ENCODE peak calls at places on chromosome 2, in ten cellular contexts. E is activated CD8-positive, alpha-beta T cell treated with anti-CD3 and anti-CD28 coated beads for 36 hours; H is T-cell; F is CD4-positive, CD25-positive, alpha-beta regulatory T cell; N is HCT116; S is activated CD4-positive, CD25-positive, alpha-beta regulatory T cell treated with anti-CD3 and anti-CD28 coated beads, Interleukin-2, amount 50 U/mL, for 24 hours; Q is effector memory CD8-positive, alpha-beta T cell; T is left cardiac atrium; Z is stimulated activated naive B cell treated with anti-CD40 and anti-IgM and Interleukin-4, amounts not matched to agents 10 μg/mL and 1 μg/mL and 100 μg/mL, for 72 hours; W is stimulated activated naive CD8-positive, alpha-beta T cell treated with anti-CD3 and anti-CD28 coated beads, Interleukin-15, Interleukin-2, amounts not matched to agents 100 U/mL and 50 U/mL, for 24 hours. O is an unnamed sample.
A peak's percentile ranks its signal among the peaks of the same experiment; 100 is the strongest.

GRCh38 chr2:227414846-227415245 is 27.1 kb upstream of the SCYGR1 start:
- ATAC-seq in S (no peak), F (no peak), N (no peak), Z (no peak), W (no peak), H (no peak), T (peak; percentile 31), E (no peak), Q (no peak), O (no peak)

GRCh38 chr2:83970262-83970929 is 488.7 kb downstream of the SUCLG1 start:
- ATAC-seq in T (no peak), Q (no peak), Z (no peak), F (no peak), W (no peak), N (no peak), E (no peak), H (no peak), S (no peak), O (no peak)

GRCh38 chr2:84989422-84989821 is 18.5 kb downstream of the KCMF1 start:
- ATAC-seq in Q (no peak), S (peak; percentile 15), Z (peak; percentile 36), N (no peak), E (peak; percentile 20), T (no peak), F (no peak), H (no peak), W (peak; percentile 48), O (no peak)

GRCh38 chr2:219868635-219869034 is 241.2 kb downstream of the SLC4A3 start:
- ATAC-seq in Z (no peak), F (no peak), S (no peak), W (no peak), N (no peak), H (no peak), Q (no peak), T (no peak), E (no peak), O (no peak)

GRCh38 chr2:232316382-232317190 is 62.0 kb upstream of the ALPP start:
- ATAC-seq in H (no peak), T (no peak), Z (no peak), E (no peak), S (no peak), W (no peak), N (no peak), Q (no peak), F (no peak), O (no peak)

GRCh38 chr2:148720501-148720998 is 76.0 kb downstream of the EPC2 start:
- ATAC-seq in N (no peak), E (no peak), H (peak; percentile 9), S (no peak), Q (no peak), W (peak; percentile 36), T (peak; percentile 70), F (no peak), Z (peak; percentile 31), O (no peak)

GRCh38 chr2:57450170-57450569 is 596.4 kb upstream of the VRK2 start:
- ATAC-seq in S (no peak), F (no peak), H (no peak), W (peak; percentile 36), Z (peak; percentile 82), Q (no peak), E (no peak), T (no peak), N (no peak), O (peak; percentile 83)

GRCh38 chr2:189203177-189203799 is 23.7 kb upstream of the COL5A2 start:
- ATAC-seq in T (no peak), N (peak; percentile 58), E (no peak), Z (no peak), H (no peak), Q (no peak), W (no peak), F (no peak), S (no peak), O (peak; percentile 47)

GRCh38 chr2:118974103-118974911 is 32.3 kb downstream of the MARCO start:
- ATAC-seq in W (no peak), S (no peak), H (no peak), F (peak; percentile 19), N (no peak), E (no peak), T (peak; percentile 79), Q (no peak), Z (no peak), O (no peak)

GRCh38 chr2:223860809-223861738 is 23.7 kb upstream of the AP1S3 start:
- ATAC-seq in H (no peak), W (no peak), T (peak; percentile 88), F (no peak), S (no peak), Q (no peak), Z (no peak), N (peak; percentile 86), E (no peak), O (no peak)

GRCh38 chr2:16425462-16426336 is 239.9 kb downstream of the CYRIA start:
- ATAC-seq in W (no peak), F (no peak), E (no peak), N (no peak), Q (no peak), T (peak; percentile 95), H (no peak), Z (no peak), S (no peak), O (no peak)

GRCh38 chr2:20609349-20609994 is 41.4 kb downstream of the HS1BP3 start:
- ATAC-seq in W (no peak), Q (no peak), H (no peak), N (no peak), E (no peak), T (peak; percentile 58), S (no peak), F (no peak), Z (no peak), O (no peak)

GRCh38 chr2:234394450-234394849 is 102.4 kb downstream of the ARL4C start:
- ATAC-seq in N (no peak), E (peak; percentile 38), S (peak; percentile 50), W (peak; percentile 61), Z (peak; percentile 31), T (no peak), F (peak; percentile 41), H (no peak), Q (no peak), O (no peak)

GRCh38 chr2:55014962-55015939 is 35.0 kb downstream of the RTN4 start:
- ATAC-seq in T (peak; percentile 75), F (peak; percentile 40), Z (no peak), S (peak; percentile 61), H (no peak), E (no peak), N (peak; percentile 89), W (no peak), Q (peak; percentile 44), O (peak; percentile 60)

GRCh38 chr2:120899373-120899772 is 163.7 kb downstream of the GLI2 start:
- ATAC-seq in Q (no peak), Z (no peak), T (no peak), H (no peak), F (no peak), S (no peak), N (no peak), E (no peak), W (no peak), O (no peak)

GRCh38 chr2:153551698-153552097 is 73.1 kb upstream of the RPRM start:
- ATAC-seq in E (no peak), F (no peak), W (no peak), Q (no peak), S (no peak), T (no peak), N (no peak), H (no peak), Z (no peak), O (no peak)

GRCh38 chr2:40451926-40452605 is at the start of gene SLC8A1:
- ATAC-seq in E (peak; percentile 51), F (no peak), N (no peak), Q (no peak), T (peak; percentile 61), H (no peak), S (no peak), W (peak; percentile 41), Z (peak; percentile 53), O (peak; percentile 31)

GRCh38 chr2:115214050-115214449 is 771.6 kb downstream of the DPP10 start:
- ATAC-seq in Z (no peak), T (no peak), H (no peak), E (no peak), Q (no peak), S (no peak), N (no peak), F (no peak), W (no peak), O (no peak)

GRCh38 chr2:166126014-166126639 is 1.7 kb downstream of the SCN1A start:
- ATAC-seq in T (no peak), E (no peak), Z (no peak), F (no peak), Q (no peak), H (no peak), N (no peak), W (no peak), S (no peak), O (no peak)

GRCh38 chr2:202870431-202871160 is 970 bp downstream of the ICA1L start:
- ATAC-seq in H (peak; percentile 81), N (peak; percentile 86), F (peak; percentile 77), Z (peak; percentile 72), Q (peak; percentile 72), S (peak; percentile 63), E (peak; percentile 71), T (peak; percentile 71), W (peak; percentile 70), O (peak; percentile 83)

O was measured in stimulated activated memory B cell treated with anti-CD40 and anti-IgM and Interleukin-4, amounts not matched to agents 10 μg/mL and 1 μg/mL and 100 μg/mL, for 72 hours.